ENCODE peak calls at places on chromosomes 13 and 19, in five cellular contexts. I is NCI-H187 treated with DMSO at 0.1 percent for 48 hours, A is anterior cingulate cortex, L is AG20443, X is heart right ventricle. M is an unnamed sample.

GRCh38 chr19:42098781-42099180 is 22.8 kb downstream of the ZNF574 start:
- DNase-seq in X (no peak), I (no peak), A (no peak), L (no peak), M (no peak)

GRCh38 chr13:102774210-102774560 is 599 bp upstream of the TEX30 start:
- DNase-seq in L (no peak), A (no peak), X (peak; percentile 8), I (no peak), M (peak; percentile 2)

GRCh38 chr13:51034906-51035305 is 76.2 kb downstream of the C13orf42 start:
- DNase-seq in X (no peak), L (no peak), A (no peak), I (no peak), M (no peak)

GRCh38 chr19:50314724-50315700 is 14.2 kb downstream of the KCNC3 start:
- DNase-seq in L (no peak), X (no peak), A (no peak), I (no peak), M (no peak)

GRCh38 chr19:33725567-33725966 is 71.1 kb upstream of the KCTD15 start:
- DNase-seq in A (no peak), X (no peak), I (no peak), L (no peak), M (no peak)

GRCh38 chr13:41054919-41055619 is 6.2 kb upstream of the WBP4 start:
- DNase-seq in L (no peak), X (no peak), A (no peak), I (no peak), M (no peak)

GRCh38 chr19:16957151-16957662 is 68.4 kb downstream of the F2RL3 start:
- DNase-seq in A (no peak), I (no peak), L (no peak), X (no peak), M (no peak)

GRCh38 chr13:99371956-99372355 is 64.8 kb upstream of the GPR183 start:
- DNase-seq in I (no peak), A (peak; percentile 30), L (no peak), X (no peak), M (no peak)

GRCh38 chr13:106619688-106620555 is 52.0 kb upstream of the ARGLU1 start:
- DNase-seq in I (peak; percentile 41), X (peak; percentile 53), A (peak; percentile 58), L (peak; percentile 87), M (peak; percentile 51)

GRCh38 chr13:51419015-51419636 is 33.7 kb downstream of the INTS6 start:
- DNase-seq in A (no peak), X (no peak), I (no peak), L (no peak), M (no peak)

GRCh38 chr19:6211632-6212402 is 68.0 kb downstream of the MLLT1 start:
- DNase-seq in L (no peak), X (no peak), A (no peak), I (no peak), M (no peak)

GRCh38 chr19:19539738-19540703 is 2.0 kb downstream of the CILP2 start:
- DNase-seq in X (peak; percentile 45), L (peak; percentile 86), I (no peak), A (no peak), M (peak; percentile 79)

GRCh38 chr13:50236898-50237318 is 221.7 kb downstream of the KCNRG start:
- DNase-seq in X (no peak), A (no peak), L (no peak), I (no peak), M (peak; percentile 27)

GRCh38 chr19:629961-630714 is 3.2 kb downstream of the POLRMT start:
- DNase-seq in I (no peak), A (no peak), L (no peak), X (no peak), M (no peak)

GRCh38 chr13:24115671-24116070 is 44.8 kb upstream of the SPATA13 start:
- DNase-seq in X (no peak), A (no peak), L (no peak), I (no peak), M (no peak)

GRCh38 chr19:45038931-45039893 is at the start of gene CLASRP:
- DNase-seq in X (peak; percentile 92), I (peak; percentile 50), L (peak; percentile 97), A (peak; percentile 87), M (peak; percentile 94)

GRCh38 chr13:113002206-113002821 is 33.3 kb downstream of the MCF2L start:
- DNase-seq in I (peak; percentile 62), A (no peak), L (no peak), X (no peak), M (peak; percentile 34)

GRCh38 chr13:102945324-102945815 is 99.5 kb downstream of the ERCC5 start:
- DNase-seq in L (no peak), I (no peak), A (no peak), X (no peak), M (no peak)

GRCh38 chr13:24892844-24893243 is 128.9 kb downstream of the RNF17 start:
- DNase-seq in L (no peak), I (no peak), A (no peak), X (no peak), M (no peak)

GRCh38 chr13:20320885-20321284 is 88.8 kb upstream of the GJB6 start:
- DNase-seq in A (no peak), X (no peak), L (no peak), I (no peak), M (no peak)

GRCh38 chr13:94548382-94549240 is 47.3 kb downstream of the TGDS start:
- DNase-seq in A (no peak), I (peak; percentile 20), L (no peak), X (peak; percentile 35), M (peak; percentile 2)

GRCh38 chr19:51511353-51511752 is 9.8 kb upstream of the SIGLEC12 start:
- DNase-seq in L (no peak), X (no peak), I (no peak), A (no peak), M (peak; percentile 51)

GRCh38 chr19:46687438-46688145 is 26.6 kb upstream of the DACT3 start:
- DNase-seq in X (no peak), I (no peak), A (no peak), L (no peak), M (no peak)

GRCh38 chr13:95530178-95530577 is 22.3 kb upstream of the CLDN10 start:
- DNase-seq in I (peak; percentile 84), L (no peak), A (no peak), X (no peak), M (peak; percentile 92)

GRCh38 chr13:20503088-20504083 is 22.3 kb downstream of the CRYL1 start:
- DNase-seq in I (no peak), A (no peak), L (no peak), X (no peak), M (no peak)

GRCh38 chr13:82330499-82330898 is 1551.8 kb downstream of the SLITRK1 start:
- DNase-seq in L (no peak), I (no peak), A (no peak), X (no peak), M (no peak)

GRCh38 chr19:44499559-44499958 is 763 bp downstream of the ZNF180 start:
- DNase-seq in L (no peak), A (no peak), X (no peak), I (no peak), M (no peak)

GRCh38 chr19:32339988-32340874 is 5.2 kb upstream of the ZNF507 start:
- DNase-seq in X (peak; percentile 68), I (no peak), A (peak; percentile 41), L (peak; percentile 75), M (peak; percentile 48)

GRCh38 chr13:31824705-31825512 is 85.6 kb downstream of the RXFP2 start:
- DNase-seq in X (peak; percentile 37), L (peak; percentile 36), A (peak; percentile 12), I (no peak), M (peak; percentile 13)

GRCh38 chr13:78572459-78572858 is 30.9 kb downstream of the POU4F1 start:
- DNase-seq in A (no peak), L (no peak), I (no peak), X (no peak), M (no peak)

GRCh38 chr13:99439048-99439447 is 62.2 kb upstream of the TM9SF2 start:
- DNase-seq in A (no peak), X (no peak), L (no peak), I (peak; percentile 13), M (no peak)

GRCh38 chr13:27296496-27296895 is 25.9 kb downstream of the RASL11A start:
- DNase-seq in L (no peak), X (no peak), I (no peak), A (peak; percentile 35), M (no peak)

GRCh38 chr19:30083701-30084156 is 141.7 kb downstream of the URI1 start:
- DNase-seq in X (no peak), I (no peak), A (no peak), L (no peak), M (no peak)